ENCODE peak calls at places on chromosomes 2 and 18, in eight cellular contexts. One of them, this sample, is unnamed.

GRCh38 chr2:108924444-108925251 is 64.4 kb downstream of the EDAR start:
- DNase-seq in activated B cell treated with CpG ODN at 0.5 μM for 24 hours: no peak
- DNase-seq in heart right ventricle: no peak
- DNase-seq in neural crest cell: no peak
- DNase-seq in right lobe of liver: peak; percentile 71
- DNase-seq in fibroblast of mammary gland: no peak
- DNase-seq in Panc1: no peak
- DNase-seq in DND-41: no peak
- DNase-seq in this sample: no peak

GRCh38 chr2:168343586-168343985 is 96.2 kb upstream of the STK39 start:
- DNase-seq in DND-41: no peak
- DNase-seq in neural crest cell: no peak
- DNase-seq in heart right ventricle: no peak
- DNase-seq in Panc1: no peak
- DNase-seq in activated B cell treated with CpG ODN at 0.5 μM for 24 hours: no peak
- DNase-seq in fibroblast of mammary gland: peak; percentile 56
- DNase-seq in right lobe of liver: no peak
- DNase-seq in this sample: no peak

GRCh38 chr18:45014047-45014501 is 333.4 kb downstream of the SETBP1 start:
- DNase-seq in right lobe of liver: no peak
- DNase-seq in heart right ventricle: no peak
- DNase-seq in fibroblast of mammary gland: peak; percentile 83
- DNase-seq in DND-41: no peak
- DNase-seq in Panc1: no peak
- DNase-seq in activated B cell treated with CpG ODN at 0.5 μM for 24 hours: no peak
- DNase-seq in neural crest cell: no peak
- DNase-seq in this sample: no peak

GRCh38 chr2:32715981-32716380 is 88.1 kb downstream of the TTC27 start:
- DNase-seq in Panc1: no peak
- DNase-seq in heart right ventricle: no peak
- DNase-seq in fibroblast of mammary gland: no peak
- DNase-seq in neural crest cell: no peak
- DNase-seq in right lobe of liver: no peak
- DNase-seq in activated B cell treated with CpG ODN at 0.5 μM for 24 hours: no peak
- DNase-seq in DND-41: no peak
- DNase-seq in this sample: no peak

GRCh38 chr2:23485261-23485660 is 100.3 kb downstream of the KLHL29 start:
- DNase-seq in neural crest cell: no peak
- DNase-seq in fibroblast of mammary gland: no peak
- DNase-seq in heart right ventricle: no peak
- DNase-seq in right lobe of liver: no peak
- DNase-seq in Panc1: no peak
- DNase-seq in activated B cell treated with CpG ODN at 0.5 μM for 24 hours: no peak
- DNase-seq in DND-41: no peak
- DNase-seq in this sample: no peak

GRCh38 chr2:126858991-126859390 is 39.7 kb upstream of the TEX51 start:
- DNase-seq in Panc1: no peak
- DNase-seq in activated B cell treated with CpG ODN at 0.5 μM for 24 hours: no peak
- DNase-seq in neural crest cell: no peak
- DNase-seq in heart right ventricle: no peak
- DNase-seq in right lobe of liver: no peak
- DNase-seq in DND-41: no peak
- DNase-seq in fibroblast of mammary gland: no peak
- DNase-seq in this sample: no peak

GRCh38 chr18:52242711-52243110 is 97.3 kb upstream of the DCC start:
- DNase-seq in neural crest cell: no peak
- DNase-seq in DND-41: no peak
- DNase-seq in fibroblast of mammary gland: peak; percentile 3
- DNase-seq in heart right ventricle: no peak
- DNase-seq in Panc1: no peak
- DNase-seq in right lobe of liver: no peak
- DNase-seq in activated B cell treated with CpG ODN at 0.5 μM for 24 hours: no peak
- DNase-seq in this sample: no peak

GRCh38 chr2:226799976-226800940 is 638 bp upstream of the IRS1 start:
- DNase-seq in DND-41: no peak
- DNase-seq in right lobe of liver: peak; percentile 57
- DNase-seq in fibroblast of mammary gland: no peak
- DNase-seq in activated B cell treated with CpG ODN at 0.5 μM for 24 hours: peak; percentile 20
- DNase-seq in Panc1: no peak
- DNase-seq in heart right ventricle: peak; percentile 42
- DNase-seq in neural crest cell: no peak
- DNase-seq in this sample: no peak

GRCh38 chr2:110747522-110748488 is 15.4 kb downstream of the ACOXL start:
- DNase-seq in Panc1: no peak
- DNase-seq in right lobe of liver: no peak
- DNase-seq in heart right ventricle: no peak
- DNase-seq in neural crest cell: no peak
- DNase-seq in activated B cell treated with CpG ODN at 0.5 μM for 24 hours: no peak
- DNase-seq in fibroblast of mammary gland: no peak
- DNase-seq in DND-41: peak; percentile 57
- DNase-seq in this sample: no peak

GRCh38 chr2:241844831-241845578 is 13.7 kb downstream of the PDCD1 start:
- DNase-seq in neural crest cell: no peak
- DNase-seq in right lobe of liver: no peak
- DNase-seq in fibroblast of mammary gland: no peak
- DNase-seq in DND-41: no peak
- DNase-seq in activated B cell treated with CpG ODN at 0.5 μM for 24 hours: no peak
- DNase-seq in heart right ventricle: no peak
- DNase-seq in Panc1: no peak
- DNase-seq in this sample: no peak

GRCh38 chr18:42094875-42095274 is 139.8 kb downstream of the PIK3C3 start:
- DNase-seq in DND-41: no peak
- DNase-seq in neural crest cell: no peak
- DNase-seq in activated B cell treated with CpG ODN at 0.5 μM for 24 hours: no peak
- DNase-seq in fibroblast of mammary gland: no peak
- DNase-seq in Panc1: no peak
- DNase-seq in right lobe of liver: no peak
- DNase-seq in heart right ventricle: no peak
- DNase-seq in this sample: no peak

GRCh38 chr2:240567137-240567871 is 980 bp upstream of the RNPEPL1 start:
- DNase-seq in right lobe of liver: peak; percentile 59
- DNase-seq in activated B cell treated with CpG ODN at 0.5 μM for 24 hours: no peak
- DNase-seq in DND-41: peak; percentile 24
- DNase-seq in heart right ventricle: peak; percentile 8
- DNase-seq in Panc1: no peak
- DNase-seq in fibroblast of mammary gland: peak; percentile 27
- DNase-seq in neural crest cell: no peak
- DNase-seq in this sample: peak; percentile 38

GRCh38 chr2:100197643-100198153 is 55.3 kb upstream of the AFF3 start:
- DNase-seq in heart right ventricle: peak; percentile 64
- DNase-seq in neural crest cell: peak; percentile 55
- DNase-seq in right lobe of liver: no peak
- DNase-seq in Panc1: no peak
- DNase-seq in fibroblast of mammary gland: no peak
- DNase-seq in DND-41: no peak
- DNase-seq in activated B cell treated with CpG ODN at 0.5 μM for 24 hours: no peak
- DNase-seq in this sample: peak; percentile 46

GRCh38 chr2:175806115-175806470 is 196.0 kb downstream of the LNPK start:
- DNase-seq in DND-41: no peak
- DNase-seq in right lobe of liver: no peak
- DNase-seq in heart right ventricle: no peak
- DNase-seq in activated B cell treated with CpG ODN at 0.5 μM for 24 hours: no peak
- DNase-seq in neural crest cell: no peak
- DNase-seq in Panc1: no peak
- DNase-seq in fibroblast of mammary gland: no peak
- DNase-seq in this sample: no peak

GRCh38 chr2:108288534-108289106 is at the start of gene SULT1C2:
- DNase-seq in right lobe of liver: peak; percentile 67
- DNase-seq in activated B cell treated with CpG ODN at 0.5 μM for 24 hours: no peak
- DNase-seq in fibroblast of mammary gland: peak; percentile 24
- DNase-seq in neural crest cell: no peak
- DNase-seq in heart right ventricle: no peak
- DNase-seq in DND-41: no peak
- DNase-seq in Panc1: no peak
- DNase-seq in this sample: no peak

GRCh38 chr2:134391751-134392160 is 137.9 kb downstream of the MGAT5 start:
- DNase-seq in right lobe of liver: no peak
- DNase-seq in neural crest cell: no peak
- DNase-seq in DND-41: no peak
- DNase-seq in Panc1: no peak
- DNase-seq in fibroblast of mammary gland: no peak
- DNase-seq in activated B cell treated with CpG ODN at 0.5 μM for 24 hours: no peak
- DNase-seq in heart right ventricle: no peak
- DNase-seq in this sample: no peak

GRCh38 chr2:134395779-134396178 is 141.9 kb downstream of the MGAT5 start:
- DNase-seq in right lobe of liver: no peak
- DNase-seq in neural crest cell: no peak
- DNase-seq in heart right ventricle: no peak
- DNase-seq in Panc1: no peak
- DNase-seq in fibroblast of mammary gland: no peak
- DNase-seq in activated B cell treated with CpG ODN at 0.5 μM for 24 hours: no peak
- DNase-seq in DND-41: no peak
- DNase-seq in this sample: no peak

GRCh38 chr2:134389331-134389835 is 135.5 kb downstream of the MGAT5 start:
- DNase-seq in fibroblast of mammary gland: no peak
- DNase-seq in neural crest cell: no peak
- DNase-seq in DND-41: no peak
- DNase-seq in activated B cell treated with CpG ODN at 0.5 μM for 24 hours: no peak
- DNase-seq in right lobe of liver: no peak
- DNase-seq in heart right ventricle: no peak
- DNase-seq in Panc1: no peak
- DNase-seq in this sample: no peak

GRCh38 chr2:134396493-134396892 is 142.6 kb downstream of the MGAT5 start:
- DNase-seq in fibroblast of mammary gland: no peak
- DNase-seq in right lobe of liver: peak; percentile 86
- DNase-seq in DND-41: no peak
- DNase-seq in Panc1: no peak
- DNase-seq in activated B cell treated with CpG ODN at 0.5 μM for 24 hours: no peak
- DNase-seq in heart right ventricle: peak; percentile 14
- DNase-seq in neural crest cell: no peak
- DNase-seq in this sample: no peak

DNA sequence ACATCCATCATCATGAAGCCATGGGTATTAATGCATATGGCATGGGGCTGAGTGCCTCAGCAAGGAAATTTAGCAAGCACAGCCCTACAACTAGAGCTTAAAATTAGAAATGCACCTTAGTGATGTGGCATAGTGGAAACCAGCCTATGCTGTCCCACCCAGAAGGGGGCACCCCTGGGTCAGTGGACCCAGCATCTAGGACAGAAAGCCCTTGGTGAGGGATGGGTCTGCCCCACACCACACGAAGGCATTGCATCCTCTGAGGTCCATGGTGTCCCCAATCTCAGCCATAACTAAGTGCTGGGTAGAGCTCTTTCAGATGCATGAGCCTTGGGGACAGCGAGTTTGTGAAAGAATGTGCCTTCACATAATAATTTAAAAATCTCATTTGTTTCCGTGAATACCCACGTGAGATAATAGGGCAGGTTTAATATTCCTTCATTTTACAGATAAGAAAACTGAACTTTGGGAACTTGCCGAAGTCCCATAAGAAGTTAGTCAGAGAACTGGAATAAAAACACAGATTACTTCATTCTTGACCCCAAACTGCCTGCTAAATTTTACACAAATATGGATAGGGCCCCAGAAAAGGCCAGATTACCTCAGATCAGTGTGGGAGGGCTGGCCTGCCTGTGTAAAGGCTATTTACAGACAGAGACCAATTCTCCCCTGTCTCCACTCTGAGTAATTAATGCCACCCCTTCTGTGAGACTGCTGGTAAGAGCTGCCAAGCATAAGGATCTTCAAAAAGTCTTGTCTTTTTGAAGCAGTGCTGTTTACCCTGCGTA is 139.0 kb downstream of the MGAT5 start:
- DNase-seq in Panc1: no peak
- DNase-seq in activated B cell treated with CpG ODN at 0.5 μM for 24 hours: no peak
- DNase-seq in fibroblast of mammary gland: peak; percentile 57
- DNase-seq in neural crest cell: no peak
- DNase-seq in right lobe of liver: no peak
- DNase-seq in DND-41: no peak
- DNase-seq in heart right ventricle: no peak
- DNase-seq in this sample: no peak
- TF ChIP-seq CTCF in Panc1: no peak
- TF ChIP-seq CTCF in activated B cell treated with CpG ODN at 0.5 μM for 24 hours: no peak
- TF ChIP-seq CTCF in fibroblast of mammary gland: peak; percentile 13
- TF ChIP-seq CTCF in neural crest cell: no peak
- TF ChIP-seq CTCF in right lobe of liver: no peak
- TF ChIP-seq CTCF in DND-41: no peak
- TF ChIP-seq CTCF in heart right ventricle: no peak
- TF ChIP-seq CTCF in this sample: no peak

GRCh38 chr2:29430382-29431112 is 315.3 kb downstream of the CLIP4 start:
- DNase-seq in fibroblast of mammary gland: no peak
- DNase-seq in right lobe of liver: no peak
- DNase-seq in neural crest cell: no peak
- DNase-seq in Panc1: no peak
- DNase-seq in DND-41: no peak
- DNase-seq in activated B cell treated with CpG ODN at 0.5 μM for 24 hours: no peak
- DNase-seq in heart right ventricle: no peak
- DNase-seq in this sample: no peak
- TF ChIP-seq CTCF in fibroblast of mammary gland: no peak
- TF ChIP-seq CTCF in right lobe of liver: no peak
- TF ChIP-seq CTCF in neural crest cell: no peak
- TF ChIP-seq CTCF in Panc1: no peak
- TF ChIP-seq CTCF in DND-41: no peak
- TF ChIP-seq CTCF in activated B cell treated with CpG ODN at 0.5 μM for 24 hours: no peak
- TF ChIP-seq CTCF in heart right ventricle: no peak
- TF ChIP-seq CTCF in this sample: no peak

GRCh38 chr2:201363857-201364560 is 6.9 kb upstream of the FLACC1 start:
- DNase-seq in activated B cell treated with CpG ODN at 0.5 μM for 24 hours: no peak
- DNase-seq in Panc1: peak; percentile 42
- DNase-seq in DND-41: peak; percentile 55
- DNase-seq in heart right ventricle: no peak
- DNase-seq in neural crest cell: no peak
- DNase-seq in right lobe of liver: no peak
- DNase-seq in fibroblast of mammary gland: peak; percentile 72
- DNase-seq in this sample: no peak

GRCh38 chr2:201366166-201366565 is 9.0 kb upstream of the FLACC1 start:
- DNase-seq in activated B cell treated with CpG ODN at 0.5 μM for 24 hours: no peak
- DNase-seq in neural crest cell: no peak
- DNase-seq in right lobe of liver: no peak
- DNase-seq in heart right ventricle: no peak
- DNase-seq in fibroblast of mammary gland: no peak
- DNase-seq in Panc1: no peak
- DNase-seq in DND-41: no peak
- DNase-seq in this sample: no peak

GRCh38 chr2:201369762-201370161 is 12.6 kb upstream of the FLACC1 start:
- DNase-seq in DND-41: no peak
- DNase-seq in heart right ventricle: no peak
- DNase-seq in activated B cell treated with CpG ODN at 0.5 μM for 24 hours: no peak
- DNase-seq in right lobe of liver: no peak
- DNase-seq in fibroblast of mammary gland: no peak
- DNase-seq in Panc1: no peak
- DNase-seq in neural crest cell: no peak
- DNase-seq in this sample: no peak
- TF ChIP-seq CTCF in DND-41: no peak
- TF ChIP-seq CTCF in heart right ventricle: no peak
- TF ChIP-seq CTCF in activated B cell treated with CpG ODN at 0.5 μM for 24 hours: no peak
- TF ChIP-seq CTCF in right lobe of liver: no peak
- TF ChIP-seq CTCF in fibroblast of mammary gland: no peak
- TF ChIP-seq CTCF in Panc1: no peak
- TF ChIP-seq CTCF in neural crest cell: no peak
- TF ChIP-seq CTCF in this sample: no peak

DNA sequence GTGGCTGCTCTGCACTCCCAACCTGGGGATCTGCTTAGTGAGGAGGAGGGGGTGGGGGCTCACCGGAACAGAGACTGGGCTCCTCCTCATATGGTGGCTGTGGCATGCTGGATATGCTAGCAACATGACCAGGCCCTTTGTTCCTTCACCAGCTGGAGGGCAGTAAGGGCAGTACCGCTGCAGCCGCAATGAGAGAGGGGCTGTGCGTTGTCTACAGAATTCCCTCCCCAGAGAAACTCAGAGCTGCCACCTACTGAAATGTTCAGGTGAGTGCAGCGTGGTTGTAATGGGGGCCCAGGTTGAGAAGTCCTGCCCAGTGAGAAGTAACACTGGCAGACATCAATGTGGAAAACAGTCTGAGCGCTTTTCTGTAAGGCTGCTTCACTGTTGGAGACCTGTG is 1211.9 kb upstream of the NXPH2 start:
- DNase-seq in Panc1: no peak
- DNase-seq in DND-41: no peak
- DNase-seq in neural crest cell: no peak
- DNase-seq in heart right ventricle: no peak
- DNase-seq in right lobe of liver: no peak
- DNase-seq in fibroblast of mammary gland: no peak
- DNase-seq in activated B cell treated with CpG ODN at 0.5 μM for 24 hours: no peak
- DNase-seq in this sample: no peak
- TF ChIP-seq CTCF in Panc1: no peak
- TF ChIP-seq CTCF in DND-41: no peak
- TF ChIP-seq CTCF in neural crest cell: peak; percentile 12
- TF ChIP-seq CTCF in heart right ventricle: no peak
- TF ChIP-seq CTCF in right lobe of liver: no peak
- TF ChIP-seq CTCF in fibroblast of mammary gland: no peak
- TF ChIP-seq CTCF in activated B cell treated with CpG ODN at 0.5 μM for 24 hours: no peak
- TF ChIP-seq CTCF in this sample: no peak